ENCODE peak calls at places on chromosomes 3 and 15, in eight cellular contexts. O is epithelial cell of proximal tubule; A is central memory CD4-positive, alpha-beta T cell; N is iPS-NIHi11; E is psoas muscle; C is GM03348; Y is activated CD4-positive, alpha-beta T cell treated with anti-CD3 and anti-CD28 coated beads for 36 hours; F is HCEC 1CT. I is an unnamed sample.

GRCh38 chr15:63156708-63157065 is 590 bp downstream of the RPS27L start:
- DNase-seq in O (peak), A (no peak), N (peak), E (no peak), C (peak), Y (peak), F (peak), I (peak)

GRCh38 chr3:172607305-172608121 is 84.3 kb upstream of the TNFSF10 start:
- DNase-seq in O (peak), A (no peak), N (peak), E (no peak), C (peak), Y (no peak), F (peak), I (no peak)

GRCh38 chr3:122390665-122391064 is 6.7 kb downstream of the FAM162A start:
- DNase-seq in O (no peak), A (no peak), N (no peak), E (no peak), C (no peak), Y (no peak), F (no peak), I (no peak)

GRCh38 chr3:158106773-158107461 is 697 bp upstream of the SHOX2 start:
- DNase-seq in O (no peak), A (no peak), N (no peak), E (peak), C (peak), Y (peak), F (peak), I (no peak)

GRCh38 chr3:36904641-36905040 is 40.2 kb downstream of the TRANK1 start:
- DNase-seq in O (no peak), A (no peak), N (peak), E (no peak), C (peak), Y (no peak), F (peak), I (no peak)

GRCh38 chr15:93231261-93231939 is 142.4 kb upstream of the RGMA start:
- DNase-seq in O (no peak), A (no peak), N (no peak), E (no peak), C (no peak), Y (no peak), F (no peak), I (no peak)

GRCh38 chr15:29612701-29613100 is 209.6 kb downstream of the TJP1 start:
- DNase-seq in O (no peak), A (no peak), N (no peak), E (no peak), C (no peak), Y (no peak), F (no peak), I (no peak)

GRCh38 chr3:279325-279724 is 82.8 kb downstream of the CHL1 start:
- DNase-seq in O (no peak), A (no peak), N (no peak), E (no peak), C (no peak), Y (no peak), F (no peak), I (no peak)

GRCh38 chr3:13891492-13892073 is 11.7 kb upstream of the WNT7A start:
- DNase-seq in O (no peak), A (no peak), N (peak), E (no peak), C (no peak), Y (peak), F (no peak), I (no peak)

GRCh38 chr3:5001135-5001534 is 21.9 kb downstream of the BHLHE40 start:
- DNase-seq in O (no peak), A (no peak), N (no peak), E (no peak), C (no peak), Y (no peak), F (no peak), I (peak)

GRCh38 chr3:129836381-129837056 is 57.0 kb downstream of the TMCC1 start:
- DNase-seq in O (no peak), A (no peak), N (peak), E (no peak), C (peak), Y (no peak), F (no peak), I (no peak)

GRCh38 chr3:48268936-48269551 is 28.1 kb downstream of the ZNF589 start:
- DNase-seq in O (no peak), A (peak), N (no peak), E (no peak), C (no peak), Y (peak), F (no peak), I (peak)

GRCh38 chr3:125608419-125608818 is 13.1 kb upstream of the OSBPL11 start:
- DNase-seq in O (peak), A (no peak), N (no peak), E (no peak), C (no peak), Y (no peak), F (no peak), I (peak)

GRCh38 chr15:68658151-68658550 is 79.4 kb downstream of the CORO2B start:
- DNase-seq in O (no peak), A (no peak), N (no peak), E (no peak), C (no peak), Y (no peak), F (no peak), I (no peak)

GRCh38 chr3:80688814-80689213 is 921.0 kb upstream of the ROBO1 start:
- DNase-seq in O (no peak), A (no peak), N (no peak), E (no peak), C (peak), Y (no peak), F (no peak), I (no peak)

GRCh38 chr3:170745211-170745718 is 124.7 kb downstream of the RPL22L1 start:
- DNase-seq in O (no peak), A (no peak), N (no peak), E (no peak), C (peak), Y (no peak), F (peak), I (no peak)

GRCh38 chr15:88821993-88822392 is 18.8 kb downstream of the ACAN start:
- DNase-seq in O (no peak), A (no peak), N (no peak), E (no peak), C (no peak), Y (no peak), F (no peak), I (no peak)

GRCh38 chr3:128794067-128794768 is 68.2 kb downstream of the RAB7A start:
- DNase-seq in O (no peak), A (no peak), N (no peak), E (no peak), C (peak), Y (peak), F (peak), I (no peak)

GRCh38 chr3:4846529-4846928 is 132.7 kb upstream of the BHLHE40 start:
- DNase-seq in O (no peak), A (no peak), N (no peak), E (no peak), C (no peak), Y (no peak), F (no peak), I (no peak)

GRCh38 chr3:69012111-69012835 is 1.2 kb downstream of the EOGT start:
- DNase-seq in O (no peak), A (no peak), N (peak), E (peak), C (peak), Y (no peak), F (peak), I (no peak)

GRCh38 chr3:197590313-197590962 is 34.7 kb upstream of the BDH1 start:
- DNase-seq in O (no peak), A (no peak), N (no peak), E (no peak), C (no peak), Y (no peak), F (no peak), I (peak)

GRCh38 chr3:71129611-71130515 is 453.7 kb downstream of the FOXP1 start:
- DNase-seq in O (no peak), A (peak), N (no peak), E (no peak), C (peak), Y (peak), F (peak), I (no peak)

GRCh38 chr3:3160826-3161225 is 18.7 kb downstream of the CRBN start:
- DNase-seq in O (no peak), A (no peak), N (no peak), E (no peak), C (no peak), Y (no peak), F (no peak), I (no peak)

GRCh38 chr3:37458162-37458895 is 283.9 kb upstream of the LRRFIP2 start:
- DNase-seq in O (no peak), A (no peak), N (no peak), E (peak), C (no peak), Y (no peak), F (no peak), I (no peak)

GRCh38 chr15:66472176-66472999 is 25.2 kb downstream of the SNAPC5 start:
- DNase-seq in O (peak), A (peak), N (no peak), E (no peak), C (peak), Y (peak), F (peak), I (no peak)

GRCh38 chr3:28860307-28860706 is 420.6 kb upstream of the RBMS3 start:
- DNase-seq in O (no peak), A (no peak), N (no peak), E (peak), C (peak), Y (no peak), F (no peak), I (no peak)

GRCh38 chr3:46559030-46559704 is 6.9 kb downstream of the LRRC2 start:
- DNase-seq in O (no peak), A (no peak), N (no peak), E (no peak), C (no peak), Y (no peak), F (no peak), I (no peak)

GRCh38 chr3:194125474-194125873 is 10.5 kb upstream of the HES1 start:
- DNase-seq in O (no peak), A (no peak), N (no peak), E (no peak), C (no peak), Y (no peak), F (no peak), I (no peak)

GRCh38 chr15:100901702-100902435 is 17.3 kb upstream of the LRRK1 start:
- DNase-seq in O (no peak), A (no peak), N (no peak), E (no peak), C (peak), Y (no peak), F (peak), I (no peak)

GRCh38 chr15:37698679-37699078 is 235.8 kb upstream of the TMCO5A start:
- DNase-seq in O (no peak), A (no peak), N (no peak), E (no peak), C (no peak), Y (no peak), F (no peak), I (no peak)

GRCh38 chr3:112676659-112677234 is 35.8 kb upstream of the CCDC80 start:
- DNase-seq in O (peak), A (peak), N (no peak), E (peak), C (peak), Y (peak), F (peak), I (no peak)

GRCh38 chr3:26712211-26713026 is 89.8 kb downstream of the LRRC3B start:
- DNase-seq in O (peak), A (peak), N (peak), E (no peak), C (peak), Y (peak), F (peak), I (no peak)

I was measured in Peyer's patch.